ENCODE peak calls at places on chromosomes 11 and 22, in four cellular contexts. P is dorsolateral prefrontal cortex, O is Panc1, E is RWPE1. T is an unnamed sample.

GRCh38 chr11:36238881-36239280 is 50.3 kb downstream of the COMMD9 start:
- DNase-seq in O (no peak), E (no peak), P (no peak), T (no peak)

GRCh38 chr22:41410311-41410751 is 28.6 kb downstream of the TEF start:
- DNase-seq in O (no peak), P (no peak), E (no peak), T (peak)

GRCh38 chr22:49208768-49209252 is 618.9 kb downstream of the BRD1 start:
- DNase-seq in O (no peak), E (no peak), P (no peak), T (peak)

GRCh38 chr11:111429066-111429506 is 50.0 kb upstream of the POU2AF1 start:
- DNase-seq in E (no peak), O (no peak), P (no peak), T (peak)

GRCh38 chr22:22531770-22532546 is 11.9 kb upstream of the ZNF280A start:
- DNase-seq in E (no peak), P (no peak), O (no peak), T (no peak)

GRCh38 chr22:38012604-38013072 is 28.3 kb upstream of the SOX10 start:
- DNase-seq in E (no peak), O (no peak), P (no peak), T (no peak)

GRCh38 chr11:117095301-117096139 is 2.7 kb downstream of the SIK3 start:
- DNase-seq in P (no peak), O (no peak), E (no peak), T (no peak)

GRCh38 chr11:77151804-77152513 is 23.9 kb downstream of the MYO7A start:
- DNase-seq in E (no peak), O (no peak), P (no peak), T (no peak)

GRCh38 chr11:125772834-125773505 is 5.7 kb downstream of the PATE2 start:
- DNase-seq in P (no peak), E (peak), O (no peak), T (no peak)

GRCh38 chr11:134366279-134366678 is 34.5 kb downstream of the GLB1L2 start:
- DNase-seq in E (no peak), O (no peak), P (no peak), T (no peak)

DNA sequence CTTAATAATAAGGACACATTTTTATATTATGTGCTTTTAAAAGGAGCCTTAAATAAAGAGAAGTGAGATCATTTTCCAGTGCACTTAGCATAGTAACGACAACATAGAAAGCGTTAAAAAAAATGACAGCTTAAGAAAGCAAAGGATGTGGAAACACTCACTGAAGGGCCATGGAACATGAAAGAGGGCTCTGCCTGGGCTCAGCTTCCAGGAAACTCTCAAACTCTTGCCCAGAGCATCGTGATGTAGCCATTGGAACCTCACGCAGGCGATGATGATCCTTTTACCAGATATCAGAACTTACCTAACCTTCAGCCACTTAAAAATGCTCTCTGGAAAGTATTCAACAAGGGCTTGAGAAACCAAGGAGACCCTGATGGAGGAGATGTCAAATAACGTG is 21.4 kb upstream of the ETS1 start:
- DNase-seq in O (no peak), P (no peak), E (no peak), T (no peak)
- H3K27ac ChIP-seq in O (no peak), P (no peak), E (no peak), T (no peak)

DNA sequence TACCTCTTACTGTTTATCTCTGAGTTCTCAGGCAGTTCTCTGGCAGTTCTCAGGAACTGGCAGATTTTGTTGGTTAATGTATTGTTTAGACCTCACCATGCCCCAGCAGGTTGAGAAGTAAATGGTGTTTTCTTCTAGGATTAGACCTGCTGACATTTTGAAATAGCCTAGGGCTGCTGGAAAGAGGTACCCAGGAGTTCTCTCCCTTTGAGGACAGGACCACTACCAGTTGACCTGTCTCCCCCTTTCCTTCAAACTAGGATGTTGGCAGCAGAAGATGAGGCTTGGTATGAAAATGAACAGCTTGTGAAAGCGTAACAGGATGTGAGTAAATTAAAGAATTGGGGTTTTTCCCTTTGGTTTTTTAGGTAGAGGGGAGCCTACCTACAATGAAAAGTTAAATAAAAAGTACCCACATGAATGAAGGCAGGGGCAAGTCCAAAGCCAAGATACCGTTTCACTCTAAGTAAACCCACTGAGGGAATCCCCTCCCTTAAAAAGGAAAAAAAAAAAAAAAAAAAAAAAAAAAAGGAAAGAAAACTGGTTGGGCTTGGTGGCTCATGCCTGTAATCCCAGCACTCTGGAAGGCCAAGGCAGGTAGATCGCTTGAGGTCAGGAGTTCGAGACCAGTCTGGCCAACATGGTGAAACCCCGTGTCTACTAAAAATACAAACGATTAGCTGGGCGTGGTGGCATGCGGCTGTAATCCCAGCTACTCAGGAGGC is 96.2 kb downstream of the PDHX start:
- DNase-seq in P (no peak), O (no peak), E (no peak), T (no peak)
- TF ChIP-seq CTCF in P (no peak), O (no peak), E (no peak), T (no peak)

DNA sequence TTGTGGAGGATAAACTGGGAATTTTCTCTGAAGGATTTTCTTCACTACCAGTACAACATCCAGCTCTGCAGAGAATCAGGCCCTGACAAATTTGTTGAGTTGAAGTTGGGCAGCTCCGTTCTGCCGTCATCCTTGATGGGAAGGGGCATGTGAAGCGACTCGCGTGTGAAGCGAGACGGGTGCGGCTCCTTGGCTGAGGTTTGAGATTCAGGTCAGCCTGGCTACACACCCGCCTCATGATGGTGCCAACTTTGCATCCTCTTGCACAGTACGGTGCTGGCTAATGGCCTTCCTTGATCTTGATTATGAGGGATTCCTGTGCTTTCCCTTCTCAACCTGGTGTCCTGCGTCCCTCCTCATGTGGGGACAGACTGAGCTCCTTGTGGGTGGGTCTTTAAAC is 19.7 kb upstream of the CDC42EP2 start:
- DNase-seq in P (no peak), E (no peak), O (no peak), T (no peak)
- H3K27ac ChIP-seq in P (peak), E (peak), O (no peak), T (no peak)

DNA sequence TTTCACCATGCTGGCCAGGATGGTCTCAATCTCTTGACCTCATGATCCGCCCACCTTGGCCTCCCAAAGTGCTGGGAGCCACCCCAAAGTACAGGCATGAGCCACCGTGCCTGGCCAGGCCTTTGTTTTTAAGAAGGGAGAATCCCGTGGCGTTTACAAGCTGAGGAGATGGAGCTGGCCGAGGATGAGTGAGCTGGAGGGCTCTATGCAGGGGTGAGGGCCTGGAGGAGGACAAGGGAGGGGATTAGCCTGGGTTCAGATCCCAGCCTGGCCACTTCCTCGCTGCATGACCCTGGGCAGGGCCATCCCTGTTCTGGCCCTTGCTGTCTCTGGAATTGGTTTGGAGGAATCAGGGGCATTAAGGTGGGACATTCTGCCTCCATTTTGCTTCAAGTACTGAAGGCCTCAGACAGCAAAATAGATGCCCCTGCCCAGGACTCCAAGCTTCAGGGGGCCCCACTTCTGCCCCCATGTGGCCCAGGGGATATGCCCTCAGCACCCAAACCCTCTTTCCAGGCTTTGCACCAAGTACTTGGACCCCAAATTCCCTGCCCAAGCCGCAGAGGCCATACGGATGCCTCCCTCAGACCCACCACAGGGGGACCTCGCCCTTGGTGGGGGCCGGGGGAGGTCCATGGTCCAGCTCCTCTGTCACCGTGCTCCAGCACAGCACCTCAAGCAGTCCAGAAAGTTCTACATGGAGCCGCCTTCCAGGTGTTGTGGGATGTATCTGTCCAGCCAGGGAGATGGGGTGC is 12.1 kb upstream of the LRP5 start:
- DNase-seq in P (no peak), E (no peak), O (no peak), T (no peak)
- TF ChIP-seq CTCF in P (no peak), E (no peak), O (no peak), T (no peak)

GRCh38 chr11:9758676-9759518 is 95.0 kb downstream of the SWAP70 start:
- DNase-seq in E (peak), O (peak), P (peak), T (peak)

GRCh38 chr11:9755561-9755960 is 91.7 kb downstream of the SWAP70 start:
- DNase-seq in E (no peak), P (no peak), O (no peak), T (no peak)

GRCh38 chr11:9757809-9758675 is 94.2 kb downstream of the SWAP70 start:
- DNase-seq in P (peak), E (peak), O (peak), T (peak)

GRCh38 chr11:9756461-9756860 is 92.6 kb downstream of the SWAP70 start:
- DNase-seq in O (no peak), P (no peak), E (no peak), T (no peak)

DNA sequence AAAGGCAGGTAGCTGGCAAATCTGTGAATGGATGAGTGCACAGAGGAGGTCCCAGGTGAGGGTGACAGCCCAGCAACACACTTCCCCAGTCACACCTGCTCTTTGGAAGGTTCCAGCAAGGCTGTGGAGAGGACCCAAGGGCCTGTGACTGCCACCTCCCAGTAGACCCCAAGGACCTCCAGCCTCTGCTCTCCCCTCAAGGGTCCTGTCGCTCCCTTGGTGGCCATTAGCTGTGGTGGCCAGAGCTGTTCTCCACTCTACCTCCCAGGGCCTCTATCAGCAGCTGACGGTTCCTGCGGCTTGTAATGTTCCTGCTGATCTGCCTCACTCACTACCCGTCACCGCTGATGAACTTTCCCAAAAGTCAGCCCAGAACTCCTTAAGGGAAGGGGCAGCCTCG is 93.0 kb downstream of the SWAP70 start:
- DNase-seq in E (no peak), O (no peak), P (no peak), T (no peak)
- H3K27ac ChIP-seq in E (peak), O (peak), P (no peak), T (no peak)

GRCh38 chr11:33735426-33736147 is 636 bp downstream of the CD59 start:
- DNase-seq in P (no peak), E (no peak), O (no peak), T (peak)
- TF ChIP-seq CTCF in P (no peak), E (no peak), O (no peak), T (no peak)